ENCODE peak calls at places on chromosomes 13 and 19, in seven cellular contexts. Y is SK-N-SH; R is left cardiac atrium; E is foreskin fibroblast; B is AG08395; F is CD8-positive, alpha-beta T cell; W is EL. O is an unnamed sample.

GRCh38 chr19:42121666-42122069 is 10.6 kb downstream of the POU2F2 start:
- DNase-seq in Y (no peak), R (peak), E (peak), B (peak), F (peak), W (peak), O (peak)

GRCh38 chr19:45168767-45169351 is 8.1 kb upstream of the NKPD1 start:
- DNase-seq in Y (no peak), R (no peak), E (no peak), B (no peak), F (no peak), W (no peak), O (no peak)

GRCh38 chr19:1860133-1860775 is 3.1 kb downstream of the KLF16 start:
- DNase-seq in Y (peak), R (peak), E (peak), B (peak), F (no peak), W (peak), O (no peak)

GRCh38 chr13:101211261-101211660 is 205.0 kb downstream of the NALCN start:
- DNase-seq in Y (no peak), R (no peak), E (peak), B (peak), F (no peak), W (peak), O (no peak)

GRCh38 chr19:33376423-33376822 is 2.9 kb downstream of the CEBPG start:
- DNase-seq in Y (no peak), R (peak), E (peak), B (peak), F (no peak), W (peak), O (no peak)

GRCh38 chr19:1377965-1378785 is 5.5 kb upstream of the NDUFS7 start:
- DNase-seq in Y (no peak), R (no peak), E (no peak), B (no peak), F (no peak), W (no peak), O (no peak)

GRCh38 chr19:9144920-9145319 is 4.7 kb downstream of the ZNF317 start:
- DNase-seq in Y (no peak), R (no peak), E (no peak), B (no peak), F (no peak), W (no peak), O (no peak)

GRCh38 chr13:46951516-46951915 is 54.7 kb upstream of the HTR2A start:
- DNase-seq in Y (no peak), R (no peak), E (no peak), B (no peak), F (no peak), W (peak), O (no peak)

GRCh38 chr19:38554676-38555141 is 63.0 kb downstream of the MAP4K1 start:
- DNase-seq in Y (no peak), R (no peak), E (no peak), B (no peak), F (no peak), W (no peak), O (no peak)

GRCh38 chr19:5127710-5128109 is 158.8 kb downstream of the KDM4B start:
- DNase-seq in Y (no peak), R (no peak), E (no peak), B (no peak), F (no peak), W (no peak), O (peak)

GRCh38 chr13:21670006-21670882 is 629 bp upstream of the FGF9 start:
- DNase-seq in Y (peak), R (peak), E (peak), B (peak), F (peak), W (peak), O (peak)

GRCh38 chr13:89900104-89900760 is 1447.3 kb upstream of the MIR17HG start:
- DNase-seq in Y (no peak), R (no peak), E (no peak), B (no peak), F (no peak), W (no peak), O (no peak)

GRCh38 chr19:48329167-48329891 is 4.0 kb downstream of the EMP3 start:
- DNase-seq in Y (no peak), R (no peak), E (no peak), B (no peak), F (peak), W (peak), O (peak)

GRCh38 chr19:34436716-34437115 is 8.5 kb downstream of the UBA2 start:
- DNase-seq in Y (no peak), R (no peak), E (no peak), B (no peak), F (no peak), W (no peak), O (no peak)

GRCh38 chr19:42155796-42156195 is 23.6 kb upstream of the POU2F2 start:
- DNase-seq in Y (no peak), R (no peak), E (no peak), B (no peak), F (no peak), W (no peak), O (no peak)

GRCh38 chr19:11598103-11598483 is 810 bp downstream of the ZNF627 start:
- DNase-seq in Y (no peak), R (no peak), E (no peak), B (no peak), F (no peak), W (no peak), O (no peak)

GRCh38 chr13:77811981-77812380 is 106.7 kb downstream of the EDNRB start:
- DNase-seq in Y (no peak), R (no peak), E (no peak), B (no peak), F (no peak), W (no peak), O (no peak)

O was measured in stimulated activated naive B cell treated with anti-CD40 and anti-IgM and Interleukin-4, amounts not matched to agents 10 μg/mL and 1 μg/mL and 100 μg/mL, for 72 hours.